ENCODE peak calls at places on chromosomes 2 and 18, in nine cellular contexts. O, E, F, X, Z, P, A, W and Y are unnamed samples.

GRCh38 chr2:117958186-117958585 is 55.7 kb downstream of the CCDC93 start:
- DNase-seq in O (no peak), E (no peak), F (no peak), X (no peak), Z (no peak), P (no peak), A (no peak), W (no peak), Y (no peak)

GRCh38 chr2:71254776-71255175 is 27.9 kb upstream of the PAIP2B start:
- DNase-seq in O (no peak), E (no peak), F (no peak), X (no peak), Z (no peak), P (no peak), A (no peak), W (no peak), Y (no peak)

GRCh38 chr2:152694161-152694661 is 23.1 kb downstream of the PRPF40A start:
- DNase-seq in O (no peak), E (peak), F (peak), X (peak), Z (no peak), P (peak), A (no peak), W (no peak), Y (no peak)

GRCh38 chr2:161972866-161973265 is 101.1 kb downstream of the DPP4 start:
- DNase-seq in O (no peak), E (no peak), F (no peak), X (no peak), Z (no peak), P (no peak), A (no peak), W (no peak), Y (no peak)

GRCh38 chr18:13464432-13465125 is 246.0 kb downstream of the LDLRAD4 start:
- DNase-seq in O (peak), E (peak), F (no peak), X (peak), Z (no peak), P (peak), A (peak), W (no peak), Y (peak)

GRCh38 chr2:20919301-20919800 is 96.5 kb upstream of the LDAH start:
- DNase-seq in O (no peak), E (no peak), F (no peak), X (no peak), Z (no peak), P (no peak), A (no peak), W (no peak), Y (no peak)

GRCh38 chr2:196808281-196808680 is 874 bp downstream of the C2orf66 start:
- DNase-seq in O (no peak), E (no peak), F (peak), X (no peak), Z (no peak), P (peak), A (no peak), W (peak), Y (no peak)

GRCh38 chr2:224969633-224970292 is 72.5 kb downstream of the DOCK10 start:
- DNase-seq in O (no peak), E (no peak), F (no peak), X (no peak), Z (no peak), P (no peak), A (no peak), W (no peak), Y (no peak)

GRCh38 chr2:151260492-151261239 is 997 bp downstream of the RBM43 start:
- DNase-seq in O (no peak), E (no peak), F (peak), X (no peak), Z (no peak), P (no peak), A (no peak), W (no peak), Y (no peak)

GRCh38 chr18:79199691-79200374 is 130.6 kb downstream of the ATP9B start:
- DNase-seq in O (no peak), E (no peak), F (no peak), X (no peak), Z (no peak), P (no peak), A (no peak), W (no peak), Y (no peak)

GRCh38 chr2:97951155-97951670 is 44.5 kb downstream of the TMEM131 start:
- DNase-seq in O (no peak), E (no peak), F (no peak), X (no peak), Z (no peak), P (peak), A (no peak), W (no peak), Y (no peak)

GRCh38 chr2:66509326-66509811 is 74.4 kb downstream of the MEIS1 start:
- DNase-seq in O (no peak), E (no peak), F (no peak), X (no peak), Z (no peak), P (no peak), A (no peak), W (no peak), Y (no peak)

GRCh38 chr2:26715528-26716270 is 23.2 kb downstream of the KCNK3 start:
- DNase-seq in O (no peak), E (no peak), F (no peak), X (no peak), Z (no peak), P (no peak), A (no peak), W (no peak), Y (no peak)

GRCh38 chr2:200649724-200650123 is 63.9 kb downstream of the AOX1 start:
- DNase-seq in O (no peak), E (no peak), F (no peak), X (no peak), Z (no peak), P (no peak), A (no peak), W (no peak), Y (no peak)

GRCh38 chr2:240861547-240861946 is 7.1 kb upstream of the AGXT start:
- DNase-seq in O (no peak), E (no peak), F (no peak), X (no peak), Z (no peak), P (no peak), A (no peak), W (no peak), Y (no peak)

GRCh38 chr2:64795024-64795592 is 141.4 kb upstream of the SERTAD2 start:
- DNase-seq in O (no peak), E (no peak), F (no peak), X (no peak), Z (no peak), P (no peak), A (no peak), W (no peak), Y (no peak)

GRCh38 chr2:99380376-99381010 is 43.3 kb downstream of the EIF5B start:
- DNase-seq in O (no peak), E (no peak), F (no peak), X (no peak), Z (no peak), P (peak), A (no peak), W (no peak), Y (no peak)

GRCh38 chr18:11533942-11534496 is 75.4 kb upstream of the SLC35G4 start:
- DNase-seq in O (no peak), E (no peak), F (no peak), X (no peak), Z (no peak), P (no peak), A (no peak), W (no peak), Y (no peak)